ENCODE peak calls at places on chromosome 2, in nine cellular contexts. One of them, this sample, is unnamed.

GRCh38 chr2:126766295-126766694 is 110.3 kb downstream of the GYPC start:
- DNase-seq in colonic mucosa: no peak
- DNase-seq in hepatocyte: no peak
- DNase-seq in A549: no peak
- DNase-seq in body of pancreas: no peak
- DNase-seq in A673: no peak
- DNase-seq in lung: no peak
- DNase-seq in GM23248: no peak
- DNase-seq in left ventricle myocardium inferior: no peak
- DNase-seq in this sample: no peak

GRCh38 chr2:225122582-225123486 is 80.6 kb upstream of the DOCK10 start:
- DNase-seq in A673: peak; percentile 63
- DNase-seq in A549: no peak
- DNase-seq in GM23248: peak; percentile 56
- DNase-seq in body of pancreas: no peak
- DNase-seq in left ventricle myocardium inferior: no peak
- DNase-seq in hepatocyte: peak; percentile 27
- DNase-seq in colonic mucosa: peak; percentile 25
- DNase-seq in lung: no peak
- DNase-seq in this sample: peak; percentile 25

GRCh38 chr2:183126635-183127034 is 2.4 kb downstream of the NUP35 start:
- DNase-seq in GM23248: peak; percentile 19
- DNase-seq in A673: no peak
- DNase-seq in hepatocyte: no peak
- DNase-seq in lung: no peak
- DNase-seq in body of pancreas: no peak
- DNase-seq in A549: no peak
- DNase-seq in left ventricle myocardium inferior: no peak
- DNase-seq in colonic mucosa: no peak
- DNase-seq in this sample: no peak

GRCh38 chr2:12506846-12507245 is 209.9 kb upstream of the TRIB2 start:
- DNase-seq in lung: no peak
- DNase-seq in A673: no peak
- DNase-seq in A549: no peak
- DNase-seq in body of pancreas: no peak
- DNase-seq in hepatocyte: no peak
- DNase-seq in colonic mucosa: no peak
- DNase-seq in GM23248: peak; percentile 32
- DNase-seq in left ventricle myocardium inferior: no peak
- DNase-seq in this sample: no peak

GRCh38 chr2:11409184-11409959 is 56.6 kb downstream of the E2F6 start:
- DNase-seq in colonic mucosa: no peak
- DNase-seq in left ventricle myocardium inferior: no peak
- DNase-seq in body of pancreas: no peak
- DNase-seq in hepatocyte: no peak
- DNase-seq in lung: no peak
- DNase-seq in A673: no peak
- DNase-seq in GM23248: peak; percentile 50
- DNase-seq in A549: no peak
- DNase-seq in this sample: no peak

GRCh38 chr2:15673919-15674636 is 82.4 kb downstream of the DDX1 start:
- DNase-seq in lung: peak; percentile 38
- DNase-seq in A673: no peak
- DNase-seq in GM23248: peak; percentile 4
- DNase-seq in A549: no peak
- DNase-seq in colonic mucosa: no peak
- DNase-seq in left ventricle myocardium inferior: no peak
- DNase-seq in hepatocyte: peak; percentile 50
- DNase-seq in body of pancreas: no peak
- DNase-seq in this sample: peak; percentile 16

GRCh38 chr2:112831956-112832567 is 4.5 kb downstream of the IL1B start:
- DNase-seq in A549: no peak
- DNase-seq in A673: no peak
- DNase-seq in GM23248: no peak
- DNase-seq in left ventricle myocardium inferior: no peak
- DNase-seq in colonic mucosa: no peak
- DNase-seq in hepatocyte: no peak
- DNase-seq in body of pancreas: no peak
- DNase-seq in lung: no peak
- DNase-seq in this sample: no peak

GRCh38 chr2:109222825-109223471 is 93.9 kb downstream of the SH3RF3 start:
- DNase-seq in colonic mucosa: no peak
- DNase-seq in GM23248: no peak
- DNase-seq in lung: no peak
- DNase-seq in left ventricle myocardium inferior: no peak
- DNase-seq in hepatocyte: no peak
- DNase-seq in body of pancreas: no peak
- DNase-seq in A549: no peak
- DNase-seq in A673: no peak
- DNase-seq in this sample: no peak

GRCh38 chr2:38158361-38159128 is 82.6 kb upstream of the CYP1B1 start:
- DNase-seq in left ventricle myocardium inferior: no peak
- DNase-seq in A549: no peak
- DNase-seq in A673: no peak
- DNase-seq in lung: no peak
- DNase-seq in hepatocyte: no peak
- DNase-seq in body of pancreas: no peak
- DNase-seq in GM23248: no peak
- DNase-seq in colonic mucosa: no peak
- DNase-seq in this sample: no peak

GRCh38 chr2:179340678-179341077 is 76.0 kb upstream of the SESTD1 start:
- DNase-seq in A549: no peak
- DNase-seq in hepatocyte: peak; percentile 18
- DNase-seq in left ventricle myocardium inferior: no peak
- DNase-seq in A673: peak; percentile 55
- DNase-seq in body of pancreas: no peak
- DNase-seq in GM23248: peak; percentile 65
- DNase-seq in lung: no peak
- DNase-seq in colonic mucosa: no peak
- DNase-seq in this sample: peak; percentile 9

GRCh38 chr2:177245010-177245422 is 19.5 kb downstream of the NFE2L2 start:
- DNase-seq in GM23248: peak; percentile 93
- DNase-seq in left ventricle myocardium inferior: no peak
- DNase-seq in colonic mucosa: no peak
- DNase-seq in hepatocyte: peak; percentile 58
- DNase-seq in body of pancreas: no peak
- DNase-seq in A673: peak; percentile 78
- DNase-seq in A549: peak; percentile 62
- DNase-seq in lung: no peak
- DNase-seq in this sample: no peak

GRCh38 chr2:146239392-146240135 is 1605.3 kb upstream of the ACVR2A start:
- DNase-seq in lung: no peak
- DNase-seq in GM23248: peak; percentile 88
- DNase-seq in hepatocyte: no peak
- DNase-seq in A549: no peak
- DNase-seq in colonic mucosa: no peak
- DNase-seq in body of pancreas: no peak
- DNase-seq in A673: peak; percentile 27
- DNase-seq in left ventricle myocardium inferior: no peak
- DNase-seq in this sample: no peak

GRCh38 chr2:238247002-238247822 is 7.4 kb upstream of the HES6 start:
- DNase-seq in A673: no peak
- DNase-seq in lung: peak; percentile 56
- DNase-seq in GM23248: peak; percentile 9
- DNase-seq in left ventricle myocardium inferior: no peak
- DNase-seq in body of pancreas: no peak
- DNase-seq in A549: no peak
- DNase-seq in hepatocyte: no peak
- DNase-seq in colonic mucosa: no peak
- DNase-seq in this sample: no peak
- H3K27ac ChIP-seq in A673: no peak overlapping the region
- H3K27ac ChIP-seq in lung: no peak overlapping the region
- H3K27ac ChIP-seq in GM23248: no peak overlapping the region
- H3K27ac ChIP-seq in left ventricle myocardium inferior: no peak overlapping the region
- H3K27ac ChIP-seq in body of pancreas: no peak overlapping the region
- H3K27ac ChIP-seq in A549: no peak overlapping the region
- H3K27ac ChIP-seq in hepatocyte: no peak overlapping the region
- H3K27ac ChIP-seq in colonic mucosa: no peak overlapping the region
- H3K27ac ChIP-seq in this sample: peak overlapping the region; percentile 45

GRCh38 chr2:171401947-171402346 is 31.8 kb downstream of the METTL8 start:
- DNase-seq in hepatocyte: no peak
- DNase-seq in GM23248: no peak
- DNase-seq in A673: no peak
- DNase-seq in body of pancreas: no peak
- DNase-seq in lung: no peak
- DNase-seq in left ventricle myocardium inferior: no peak
- DNase-seq in A549: no peak
- DNase-seq in colonic mucosa: no peak
- DNase-seq in this sample: no peak

GRCh38 chr2:171404719-171405118 is 29.1 kb downstream of the METTL8 start:
- DNase-seq in colonic mucosa: no peak
- DNase-seq in A673: no peak
- DNase-seq in left ventricle myocardium inferior: no peak
- DNase-seq in body of pancreas: no peak
- DNase-seq in A549: no peak
- DNase-seq in GM23248: no peak
- DNase-seq in lung: no peak
- DNase-seq in hepatocyte: no peak
- DNase-seq in this sample: no peak

GRCh38 chr2:171404258-171404657 is 29.5 kb downstream of the METTL8 start:
- DNase-seq in A549: peak; percentile 9
- DNase-seq in A673: no peak
- DNase-seq in left ventricle myocardium inferior: no peak
- DNase-seq in lung: no peak
- DNase-seq in colonic mucosa: no peak
- DNase-seq in hepatocyte: no peak
- DNase-seq in body of pancreas: no peak
- DNase-seq in GM23248: peak; percentile 84
- DNase-seq in this sample: peak; percentile 75

GRCh38 chr2:171405546-171405945 is 28.2 kb downstream of the METTL8 start:
- DNase-seq in left ventricle myocardium inferior: no peak
- DNase-seq in body of pancreas: no peak
- DNase-seq in hepatocyte: no peak
- DNase-seq in GM23248: no peak
- DNase-seq in A673: no peak
- DNase-seq in colonic mucosa: no peak
- DNase-seq in A549: no peak
- DNase-seq in lung: no peak
- DNase-seq in this sample: no peak

DNA sequence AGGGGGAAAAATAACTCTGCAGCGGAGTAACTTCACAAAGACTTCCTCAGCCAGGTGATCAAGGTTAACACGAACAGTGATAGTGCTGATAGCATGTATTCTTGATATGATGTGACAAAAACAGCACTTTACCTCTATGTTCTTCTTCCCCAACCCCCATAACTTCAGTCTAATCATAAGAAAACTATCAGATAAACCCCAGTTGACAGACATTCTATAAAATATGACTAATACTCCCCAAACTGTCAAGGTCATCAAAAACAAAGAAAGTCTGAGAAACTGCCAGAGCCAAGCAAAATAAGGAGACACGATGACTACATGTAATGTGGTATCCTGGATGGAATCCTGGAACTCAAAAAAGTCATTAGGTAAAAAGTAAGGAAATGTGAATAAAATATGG is 30.6 kb downstream of the METTL8 start:
- DNase-seq in lung: no peak
- DNase-seq in GM23248: peak; percentile 40
- DNase-seq in A549: no peak
- DNase-seq in hepatocyte: no peak
- DNase-seq in left ventricle myocardium inferior: no peak
- DNase-seq in colonic mucosa: no peak
- DNase-seq in A673: no peak
- DNase-seq in body of pancreas: no peak
- DNase-seq in this sample: no peak
- H3K27ac ChIP-seq in lung: no peak overlapping the region
- H3K27ac ChIP-seq in GM23248: no peak overlapping the region
- H3K27ac ChIP-seq in A549: no peak overlapping the region
- H3K27ac ChIP-seq in hepatocyte: no peak overlapping the region
- H3K27ac ChIP-seq in left ventricle myocardium inferior: no peak overlapping the region
- H3K27ac ChIP-seq in colonic mucosa: no peak overlapping the region
- H3K27ac ChIP-seq in A673: no peak overlapping the region
- H3K27ac ChIP-seq in body of pancreas: no peak overlapping the region
- H3K27ac ChIP-seq in this sample: no peak overlapping the region

DNA sequence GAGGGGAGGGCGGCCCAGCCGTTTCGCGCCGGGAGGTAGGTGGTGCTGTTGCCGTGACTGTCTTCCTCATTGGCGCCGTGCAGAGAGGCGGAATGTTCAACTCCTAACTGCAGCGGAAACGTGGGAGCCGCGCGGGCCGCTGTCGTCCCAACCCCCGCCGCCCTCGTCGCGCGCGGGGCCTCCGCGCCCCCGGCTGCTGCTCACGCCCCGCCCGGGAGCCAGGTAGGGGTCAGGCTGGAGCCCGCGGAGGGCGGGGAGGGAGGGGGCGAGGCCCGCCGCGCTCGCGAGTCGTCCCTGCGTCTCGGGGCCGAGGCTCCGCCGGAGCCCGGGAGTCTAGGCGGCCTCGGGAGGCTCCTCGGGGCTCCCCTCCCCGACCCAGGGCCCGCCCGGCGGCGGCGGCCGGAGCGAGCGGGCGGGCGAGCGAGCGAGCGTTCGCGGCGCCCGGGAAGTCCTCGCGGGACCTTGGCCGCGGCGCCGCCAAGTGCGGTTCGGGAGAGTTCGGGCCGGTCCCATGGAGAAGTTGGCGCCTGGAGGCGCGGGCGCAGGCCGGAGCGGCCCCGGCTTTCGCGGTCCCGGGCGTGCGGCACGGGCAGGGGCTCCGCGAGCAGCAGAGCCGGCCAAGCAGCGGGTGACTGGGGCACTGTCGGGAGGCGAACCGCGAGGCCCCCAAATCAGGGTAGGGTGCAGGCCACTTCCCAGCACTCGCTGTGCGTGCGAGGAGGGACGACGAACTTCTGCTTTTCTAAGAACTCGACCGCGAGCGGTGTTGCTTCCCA is at the start of gene MAP3K20:
- DNase-seq in colonic mucosa: peak; percentile 75
- DNase-seq in left ventricle myocardium inferior: peak; percentile 83
- DNase-seq in A549: no peak
- DNase-seq in lung: peak; percentile 65
- DNase-seq in body of pancreas: peak; percentile 75
- DNase-seq in A673: peak; percentile 83
- DNase-seq in GM23248: peak; percentile 87
- DNase-seq in hepatocyte: peak; percentile 83
- DNase-seq in this sample: peak; percentile 37
- H3K27ac ChIP-seq in colonic mucosa: peak within 1 kb of the TSS; percentile 85
- H3K27ac ChIP-seq in left ventricle myocardium inferior: peak within 1 kb of the TSS; percentile 98
- H3K27ac ChIP-seq in A549: peak within 1 kb of the TSS; percentile 94
- H3K27ac ChIP-seq in lung: peak within 1 kb of the TSS; percentile 98
- H3K27ac ChIP-seq in body of pancreas: peak within 1 kb of the TSS; percentile 91
- H3K27ac ChIP-seq in A673: peak within 1 kb of the TSS; percentile 95
- H3K27ac ChIP-seq in GM23248: peak within 1 kb of the TSS; percentile 90
- H3K27ac ChIP-seq in hepatocyte: peak within 1 kb of the TSS; percentile 88
- H3K27ac ChIP-seq in this sample: peak within 1 kb of the TSS; percentile 87

GRCh38 chr2:168545439-168546082 is 89.5 kb downstream of the CERS6 start:
- DNase-seq in left ventricle myocardium inferior: no peak
- DNase-seq in GM23248: peak; percentile 93
- DNase-seq in hepatocyte: peak; percentile 51
- DNase-seq in body of pancreas: no peak
- DNase-seq in lung: no peak
- DNase-seq in A549: peak; percentile 36
- DNase-seq in colonic mucosa: peak; percentile 40
- DNase-seq in A673: no peak
- DNase-seq in this sample: peak; percentile 92

GRCh38 chr2:168552450-168552856 is 96.4 kb downstream of the CERS6 start:
- DNase-seq in GM23248: no peak
- DNase-seq in colonic mucosa: no peak
- DNase-seq in body of pancreas: no peak
- DNase-seq in A673: no peak
- DNase-seq in A549: no peak
- DNase-seq in left ventricle myocardium inferior: no peak
- DNase-seq in hepatocyte: no peak
- DNase-seq in lung: no peak
- DNase-seq in this sample: no peak

GRCh38 chr2:168555283-168555682 is 99.2 kb downstream of the CERS6 start:
- DNase-seq in lung: no peak
- DNase-seq in body of pancreas: no peak
- DNase-seq in GM23248: no peak
- DNase-seq in colonic mucosa: no peak
- DNase-seq in left ventricle myocardium inferior: no peak
- DNase-seq in A549: no peak
- DNase-seq in A673: no peak
- DNase-seq in hepatocyte: no peak
- DNase-seq in this sample: no peak

GRCh38 chr2:168550670-168551069 is 94.6 kb downstream of the CERS6 start:
- DNase-seq in body of pancreas: no peak
- DNase-seq in A673: no peak
- DNase-seq in GM23248: no peak
- DNase-seq in left ventricle myocardium inferior: no peak
- DNase-seq in hepatocyte: no peak
- DNase-seq in colonic mucosa: no peak
- DNase-seq in A549: no peak
- DNase-seq in lung: no peak
- DNase-seq in this sample: no peak
- H3K27ac ChIP-seq in body of pancreas: no peak overlapping the region
- H3K27ac ChIP-seq in A673: no peak overlapping the region
- H3K27ac ChIP-seq in GM23248: no peak overlapping the region
- H3K27ac ChIP-seq in left ventricle myocardium inferior: no peak overlapping the region
- H3K27ac ChIP-seq in hepatocyte: no peak overlapping the region
- H3K27ac ChIP-seq in colonic mucosa: no peak overlapping the region
- H3K27ac ChIP-seq in A549: no peak overlapping the region
- H3K27ac ChIP-seq in lung: no peak overlapping the region
- H3K27ac ChIP-seq in this sample: no peak overlapping the region

This sample was measured in RWPE1.